ENCODE peak calls at places on chromosomes 12 and 14, in five cellular contexts. F, S, U, H and G are unnamed samples.

GRCh38 chr14:64620910-64621309 is 71.1 kb downstream of the PPP1R36 start:
- DNase-seq in F (no peak), S (no peak), U (no peak), H (no peak), G (no peak)

GRCh38 chr12:111636209-111636928 is 37.3 kb upstream of the ATXN2 start:
- DNase-seq in F (peak; percentile 60), S (peak; percentile 28), U (peak; percentile 55), H (peak; percentile 13), G (peak; percentile 65)

GRCh38 chr12:14782756-14783155 is 20.5 kb downstream of the WBP11 start:
- DNase-seq in F (no peak), S (no peak), U (no peak), H (no peak), G (no peak)

GRCh38 chr12:123120452-123121166 is 30.3 kb downstream of the PITPNM2 start:
- DNase-seq in F (no peak), S (no peak), U (no peak), H (no peak), G (no peak)

GRCh38 chr12:33581613-33582122 is 142.0 kb upstream of the SYT10 start:
- DNase-seq in F (no peak), S (no peak), U (no peak), H (no peak), G (no peak)

GRCh38 chr12:113005759-113006158 is 27.4 kb downstream of the OAS2 start:
- DNase-seq in F (no peak), S (no peak), U (no peak), H (no peak), G (no peak)

GRCh38 chr14:51394391-51394790 is 154.3 kb downstream of the TMX1 start:
- DNase-seq in F (no peak), S (no peak), U (no peak), H (no peak), G (no peak)

GRCh38 chr12:31521972-31522371 is 69.0 kb downstream of the DENND5B start:
- DNase-seq in F (no peak), S (no peak), U (no peak), H (no peak), G (no peak)

DNA sequence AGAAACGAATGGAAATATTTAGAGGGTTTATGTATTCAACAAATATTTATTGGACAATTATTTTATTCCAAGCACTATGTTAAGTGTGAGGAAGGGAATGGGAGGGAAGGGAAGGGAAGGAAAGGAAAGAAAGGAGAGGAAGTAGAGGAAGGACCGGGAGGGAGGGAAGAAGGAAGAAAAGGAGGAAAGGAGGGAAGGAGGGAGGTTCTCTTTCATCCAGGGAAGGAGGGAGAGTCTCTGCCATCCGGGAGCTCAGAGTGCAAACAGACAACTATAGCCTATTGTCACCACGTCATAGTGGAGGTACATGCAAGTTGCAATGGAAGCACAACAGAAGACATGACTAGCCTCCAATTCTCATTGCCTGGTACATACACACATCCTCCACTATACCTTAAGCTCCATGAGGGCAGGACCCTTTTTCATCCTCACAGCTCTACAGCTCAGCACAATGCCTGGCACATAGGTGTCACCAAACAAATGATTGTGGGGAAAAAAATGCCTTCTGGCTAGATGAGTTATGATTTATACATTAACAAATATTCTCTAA is 48.1 kb downstream of the DAD1 start:
- DNase-seq in F (no peak), S (no peak), U (no peak), H (no peak), G (no peak)
- H3K4me1 ChIP-seq in F (peaks cover 16% of the 10 kb centered on the region), S (peaks cover 8% of the 10 kb centered on the region), U (peaks cover 32% of the 10 kb centered on the region), H (peaks cover 1% of the 10 kb centered on the region), G (no peaks in the 10 kb centered on the region)

DNA sequence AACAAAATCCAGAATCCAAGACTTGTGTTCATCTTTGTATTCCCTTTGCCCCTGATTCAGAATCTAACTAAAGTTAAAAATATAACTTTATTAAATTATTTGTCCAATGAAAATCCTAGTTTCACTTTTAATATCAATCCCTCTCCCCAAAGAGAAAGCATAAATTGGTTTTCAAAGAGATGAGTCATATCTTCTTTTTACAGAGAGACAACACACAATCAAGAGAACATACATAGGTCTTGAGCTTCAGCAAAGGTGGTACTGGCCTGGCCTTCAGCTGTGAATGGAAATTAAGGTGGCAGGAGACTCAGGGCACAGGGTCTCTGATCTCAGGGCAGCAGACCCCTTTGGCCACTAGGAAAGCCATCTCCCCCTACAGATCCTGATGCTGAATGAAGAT is 4.3 kb upstream of the ASCL1 start:
- DNase-seq in F (no peak), S (no peak), U (no peak), H (no peak), G (no peak)
- H3K27me3 ChIP-seq in F (peaks cover 87% of the 10 kb centered on the region), S (peaks cover 14% of the 10 kb centered on the region), U (peaks cover 100% of the 10 kb centered on the region), H (peaks cover 92% of the 10 kb centered on the region), G (no peaks in the 10 kb centered on the region)

GRCh38 chr12:106115450-106115849 is 23.3 kb downstream of the NUAK1 start:
- DNase-seq in F (no peak), S (no peak), U (no peak), H (no peak), G (no peak)
- H3K4me1 ChIP-seq in F (peaks cover 50% of the 10 kb centered on the region), S (peaks cover 28% of the 10 kb centered on the region), U (peaks cover 100% of the 10 kb centered on the region), H (peaks cover 12% of the 10 kb centered on the region), G (peaks cover 80% of the 10 kb centered on the region)

DNA sequence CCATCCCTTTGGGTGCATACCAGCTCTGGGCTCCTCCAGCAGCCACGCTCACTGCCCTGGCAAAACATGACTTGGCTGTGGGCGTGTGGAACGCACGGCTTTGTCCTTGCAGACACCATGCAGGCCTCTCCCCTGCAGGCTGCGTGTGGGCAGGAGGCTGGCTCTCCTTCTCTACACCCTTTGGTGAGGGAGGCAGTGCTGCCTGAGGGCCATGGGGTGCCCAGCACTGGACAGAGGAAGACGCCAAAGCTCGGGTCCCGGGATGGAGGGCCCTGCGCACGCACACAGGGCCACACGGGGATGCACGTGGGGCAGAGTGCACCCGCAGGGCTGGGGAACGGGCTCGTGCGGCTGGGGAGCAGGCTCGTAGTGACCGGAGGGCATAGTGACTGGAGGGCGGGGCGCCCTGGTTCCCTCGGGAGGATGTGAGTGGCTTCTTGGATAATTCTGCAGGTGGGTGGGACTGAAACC is 89.7 kb downstream of the ADGRD1 start:
- DNase-seq in F (peak; percentile 35), S (no peak), U (no peak), H (no peak), G (no peak)
- H3K27me3 ChIP-seq in F (no peaks in the 10 kb centered on the region), S (no peaks in the 10 kb centered on the region), U (no peaks in the 10 kb centered on the region), H (no peaks in the 10 kb centered on the region), G (no peaks in the 10 kb centered on the region)

GRCh38 chr12:132439333-132439904 is 50.5 kb upstream of the FBRSL1 start:
- DNase-seq in F (no peak), S (no peak), U (no peak), H (no peak), G (no peak)
- H3K4me1 ChIP-seq in F (peaks cover 6% of the 10 kb centered on the region), S (no peaks in the 10 kb centered on the region), U (no peaks in the 10 kb centered on the region), H (peaks cover 13% of the 10 kb centered on the region), G (no peaks in the 10 kb centered on the region)

GRCh38 chr14:99808133-99808505 is 14.9 kb downstream of the EML1 start:
- DNase-seq in F (no peak), S (no peak), U (no peak), H (no peak), G (no peak)
- H3K27me3 ChIP-seq in F (no peaks in the 10 kb centered on the region), S (no peaks in the 10 kb centered on the region), U (no peaks in the 10 kb centered on the region), H (no peaks in the 10 kb centered on the region), G (no peaks in the 10 kb centered on the region)